ENCODE peak calls at places on chromosome 21, in seven cellular contexts. I, D, N, T, W, C and S are unnamed samples.

GRCh38 chr21:43958364-43959158 is 53.5 kb upstream of the TRAPPC10 start:
- DNase-seq in I (no peak), D (no peak), N (no peak), T (no peak), W (no peak), C (no peak), S (no peak)

GRCh38 chr21:37364722-37365121 is 1.9 kb upstream of the DYRK1A start:
- DNase-seq in I (no peak), D (no peak), N (no peak), T (no peak), W (no peak), C (no peak), S (no peak)

GRCh38 chr21:44568667-44569556 is 4.6 kb upstream of the KRTAP10-4 start:
- DNase-seq in I (no peak), D (no peak), N (no peak), T (no peak), W (no peak), C (no peak), S (no peak)

GRCh38 chr21:31660134-31660565 is 657 bp downstream of the SOD1 start:
- DNase-seq in I (no peak), D (peak; percentile 34), N (no peak), T (no peak), W (peak; percentile 26), C (peak; percentile 32), S (no peak)

GRCh38 chr21:34129039-34129891 is 55.9 kb downstream of the MRPS6 start:
- DNase-seq in I (peak; percentile 23), D (peak; percentile 74), N (peak; percentile 46), T (peak; percentile 31), W (peak; percentile 87), C (peak; percentile 26), S (peak; percentile 32)

GRCh38 chr21:29613021-29613420 is 314.3 kb downstream of the BACH1 start:
- DNase-seq in I (no peak), D (no peak), N (no peak), T (no peak), W (no peak), C (no peak), S (no peak)

GRCh38 chr21:35468991-35469390 is 419.9 kb upstream of the RUNX1 start:
- DNase-seq in I (no peak), D (no peak), N (no peak), T (no peak), W (no peak), C (no peak), S (no peak)

GRCh38 chr21:42255825-42256224 is 36.9 kb downstream of the ABCG1 start:
- DNase-seq in I (no peak), D (no peak), N (no peak), T (no peak), W (no peak), C (no peak), S (no peak)

GRCh38 chr21:38468989-38469388 is 29.3 kb downstream of the ERG start:
- DNase-seq in I (no peak), D (no peak), N (no peak), T (no peak), W (no peak), C (no peak), S (no peak)

GRCh38 chr21:40254540-40255455 is 387.6 kb downstream of the PCP4 start:
- DNase-seq in I (no peak), D (no peak), N (no peak), T (no peak), W (no peak), C (no peak), S (no peak)